ENCODE peak calls at places on chromosomes 11 and 22, in eight cellular contexts. K is NCI-H1105; X is activated CD8-positive, alpha-beta memory T cell treated with anti-CD3 and anti-CD28 coated beads, Interleukin-2, amount 10 ng/mL, durations not matched to agents 7 days and 5 days; N is NCI-H524; P is tibial artery; I is esophagus squamous epithelium; S is fibroblast of the aortic adventitia; H is germinal center. G is an unnamed sample.

GRCh38 chr22:49112661-49113626 is 714.7 kb downstream of the BRD1 start:
- DNase-seq in K (no peak), X (no peak), N (no peak), P (no peak), I (no peak), S (no peak), H (no peak), G (no peak)

GRCh38 chr11:34997872-34998548 is 81.6 kb downstream of the PDHX start:
- DNase-seq in K (no peak), X (no peak), N (no peak), P (no peak), I (no peak), S (peak; percentile 68), H (no peak), G (no peak)

GRCh38 chr22:20464912-20465758 is 27.5 kb upstream of the SCARF2 start:
- DNase-seq in K (no peak), X (no peak), N (no peak), P (no peak), I (no peak), S (no peak), H (no peak), G (no peak)

GRCh38 chr22:17407643-17408042 is 38.4 kb downstream of the CECR2 start:
- DNase-seq in K (no peak), X (no peak), N (no peak), P (no peak), I (no peak), S (no peak), H (no peak), G (no peak)

GRCh38 chr22:29011200-29011867 is 50.3 kb downstream of the C22orf31 start:
- DNase-seq in K (peak; percentile 5), X (no peak), N (no peak), P (no peak), I (no peak), S (no peak), H (no peak), G (no peak)

GRCh38 chr11:120710354-120711187 is 199.0 kb downstream of the GRIK4 start:
- DNase-seq in K (no peak), X (no peak), N (no peak), P (peak; percentile 47), I (no peak), S (peak; percentile 83), H (no peak), G (no peak)

GRCh38 chr22:45235851-45236342 is 4.8 kb downstream of the KIAA0930 start:
- DNase-seq in K (peak; percentile 45), X (no peak), N (no peak), P (no peak), I (no peak), S (no peak), H (peak; percentile 67), G (no peak)

GRCh38 chr11:117171007-117171647 is 7.4 kb upstream of the SIDT2 start:
- DNase-seq in K (no peak), X (no peak), N (no peak), P (no peak), I (no peak), S (no peak), H (no peak), G (no peak)

GRCh38 chr22:28381427-28382167 is 298.0 kb downstream of the TTC28 start:
- DNase-seq in K (no peak), X (no peak), N (no peak), P (no peak), I (no peak), S (peak; percentile 39), H (no peak), G (no peak)

GRCh38 chr11:68374531-68374930 is 62.1 kb downstream of the LRP5 start:
- DNase-seq in K (no peak), X (no peak), N (no peak), P (no peak), I (no peak), S (no peak), H (no peak), G (no peak)

GRCh38 chr11:2300936-2301630 is 635 bp downstream of the C11orf21 start:
- DNase-seq in K (no peak), X (peak; percentile 48), N (no peak), P (no peak), I (no peak), S (no peak), H (no peak), G (peak; percentile 54)

GRCh38 chr11:34731596-34731995 is 110.7 kb downstream of the EHF start:
- DNase-seq in K (no peak), X (no peak), N (no peak), P (no peak), I (no peak), S (no peak), H (no peak), G (no peak)

GRCh38 chr11:39678996-39679395 is 1780.5 kb downstream of the LRRC4C start:
- DNase-seq in K (no peak), X (no peak), N (no peak), P (no peak), I (no peak), S (no peak), H (no peak), G (no peak)

GRCh38 chr11:120073196-120073595 is 64.7 kb downstream of the TRIM29 start:
- DNase-seq in K (no peak), X (no peak), N (peak; percentile 92), P (no peak), I (no peak), S (no peak), H (no peak), G (no peak)

GRCh38 chr11:62664405-62665074 is 470 bp downstream of the C11orf98 start:
- DNase-seq in K (peak; percentile 74), X (peak; percentile 78), N (peak; percentile 68), P (no peak), I (no peak), S (peak; percentile 49), H (peak; percentile 75), G (peak; percentile 62)

GRCh38 chr11:95149659-95150294 is 60.1 kb downstream of the ENDOD1 start:
- DNase-seq in K (no peak), X (no peak), N (no peak), P (no peak), I (no peak), S (no peak), H (no peak), G (no peak)

GRCh38 chr22:29679316-29679715 is 40.5 kb upstream of the CABP7 start:
- DNase-seq in K (no peak), X (no peak), N (no peak), P (no peak), I (no peak), S (no peak), H (no peak), G (no peak)

GRCh38 chr11:78801161-78801884 is 226.7 kb upstream of the NARS2 start:
- DNase-seq in K (no peak), X (no peak), N (no peak), P (peak; percentile 80), I (no peak), S (peak; percentile 97), H (no peak), G (no peak)

GRCh38 chr11:75775056-75775455 is 6.5 kb downstream of the DGAT2 start:
- DNase-seq in K (no peak), X (no peak), N (no peak), P (no peak), I (no peak), S (no peak), H (no peak), G (no peak)

GRCh38 chr22:34416321-34416900 is 496.1 kb upstream of the LARGE1 start:
- DNase-seq in K (no peak), X (no peak), N (peak; percentile 70), P (no peak), I (no peak), S (no peak), H (no peak), G (no peak)

GRCh38 chr11:109865558-109866186 is 227.5 kb upstream of the ZC3H12C start:
- DNase-seq in K (no peak), X (no peak), N (peak; percentile 56), P (no peak), I (no peak), S (no peak), H (no peak), G (peak; percentile 5)

GRCh38 chr11:69799582-69799981 is 19.6 kb downstream of the FGF3 start:
- DNase-seq in K (no peak), X (no peak), N (no peak), P (no peak), I (no peak), S (peak; percentile 9), H (peak; percentile 34), G (no peak)

GRCh38 chr11:78030429-78031325 is 7.6 kb upstream of the KCTD14 start:
- DNase-seq in K (peak; percentile 99), X (no peak), N (peak; percentile 98), P (no peak), I (no peak), S (peak; percentile 68), H (no peak), G (no peak)

GRCh38 chr11:78441956-78442355 is 24.3 kb upstream of the GAB2 start:
- DNase-seq in K (no peak), X (no peak), N (no peak), P (no peak), I (no peak), S (no peak), H (no peak), G (no peak)

GRCh38 chr11:75668508-75669297 is at the start of gene MAP6:
- DNase-seq in K (peak; percentile 78), X (peak; percentile 62), N (peak; percentile 41), P (no peak), I (no peak), S (peak; percentile 33), H (peak; percentile 27), G (peak; percentile 32)

GRCh38 chr11:128796275-128796674 is 70.8 kb downstream of the KCNJ1 start:
- DNase-seq in K (no peak), X (no peak), N (no peak), P (no peak), I (no peak), S (peak; percentile 33), H (peak; percentile 24), G (no peak)

GRCh38 chr11:27757953-27758352 is 57.7 kb upstream of the BDNF start:
- DNase-seq in K (no peak), X (no peak), N (no peak), P (no peak), I (no peak), S (peak; percentile 90), H (no peak), G (no peak)